ENCODE peak calls at places on chromosome 3, in ten cellular contexts. C is IMR-90, P is AG10803, S is fibroblast of the aortic adventitia, L is coronary artery, G is endodermal cell, U is psoas muscle, H is GM12865, J is mucosa of descending colon, D is tibial nerve. W is an unnamed sample.

GRCh38 chr3:113552851-113553250 is 20.5 kb downstream of the SIDT1 start:
- DNase-seq in C (no peak), P (no peak), S (no peak), L (no peak), G (no peak), U (no peak), H (peak), J (no peak), D (no peak), W (no peak)

GRCh38 chr3:143716731-143717130 is 131.5 kb downstream of the SLC9A9 start:
- DNase-seq in C (no peak), P (no peak), S (no peak), L (no peak), G (no peak), U (no peak), H (no peak), J (no peak), D (no peak), W (no peak)

GRCh38 chr3:29605845-29606244 is 325.0 kb downstream of the RBMS3 start:
- DNase-seq in C (peak), P (peak), S (peak), L (no peak), G (no peak), U (no peak), H (no peak), J (no peak), D (no peak), W (peak)

GRCh38 chr3:20078194-20078709 is 38.0 kb downstream of the KAT2B start:
- DNase-seq in C (no peak), P (no peak), S (no peak), L (no peak), G (no peak), U (no peak), H (no peak), J (no peak), D (no peak), W (no peak)

GRCh38 chr3:48194446-48195071 is 6.3 kb upstream of the CDC25A start:
- DNase-seq in C (peak), P (peak), S (peak), L (no peak), G (peak), U (no peak), H (peak), J (no peak), D (peak), W (peak)

GRCh38 chr3:177817746-177818145 is 620.5 kb upstream of the TBL1XR1 start:
- DNase-seq in C (no peak), P (no peak), S (no peak), L (no peak), G (no peak), U (no peak), H (no peak), J (no peak), D (no peak), W (no peak)

GRCh38 chr3:179266701-179267211 is 15.8 kb upstream of the KCNMB3 start:
- DNase-seq in C (no peak), P (no peak), S (no peak), L (no peak), G (no peak), U (no peak), H (peak), J (no peak), D (no peak), W (no peak)

GRCh38 chr3:143786229-143787199 is 61.8 kb downstream of the SLC9A9 start:
- DNase-seq in C (peak), P (peak), S (peak), L (no peak), G (no peak), U (peak), H (no peak), J (no peak), D (peak), W (peak)

GRCh38 chr3:8421267-8421666 is 80.4 kb upstream of the LMCD1 start:
- DNase-seq in C (no peak), P (no peak), S (no peak), L (no peak), G (no peak), U (no peak), H (no peak), J (no peak), D (no peak), W (no peak)

GRCh38 chr3:80696280-80696679 is 928.5 kb upstream of the ROBO1 start:
- DNase-seq in C (no peak), P (no peak), S (no peak), L (no peak), G (no peak), U (no peak), H (no peak), J (no peak), D (no peak), W (no peak)

GRCh38 chr3:190340071-190340470 is 17.8 kb upstream of the CLDN1 start:
- DNase-seq in C (peak), P (no peak), S (no peak), L (no peak), G (no peak), U (no peak), H (no peak), J (no peak), D (no peak), W (no peak)

GRCh38 chr3:190644766-190645165 is 130.9 kb downstream of the IL1RAP start:
- DNase-seq in C (peak), P (peak), S (peak), L (no peak), G (no peak), U (no peak), H (no peak), J (no peak), D (no peak), W (peak)

GRCh38 chr3:171255236-171255806 is 204.9 kb downstream of the TNIK start:
- DNase-seq in C (no peak), P (no peak), S (no peak), L (no peak), G (no peak), U (no peak), H (peak), J (no peak), D (no peak), W (no peak)

GRCh38 chr3:151881137-151881536 is 7.7 kb downstream of the SUCNR1 start:
- DNase-seq in C (no peak), P (no peak), S (no peak), L (no peak), G (no peak), U (no peak), H (no peak), J (no peak), D (no peak), W (no peak)

GRCh38 chr3:134320749-134321148 is 53.5 kb downstream of the AMOTL2 start:
- DNase-seq in C (no peak), P (no peak), S (peak), L (no peak), G (no peak), U (peak), H (no peak), J (no peak), D (no peak), W (peak)

GRCh38 chr3:148648685-148649352 is 48.9 kb upstream of the AGTR1 start:
- DNase-seq in C (peak), P (peak), S (peak), L (no peak), G (no peak), U (no peak), H (no peak), J (no peak), D (no peak), W (peak)

GRCh38 chr3:71876706-71877105 is 91.8 kb upstream of the PROK2 start:
- DNase-seq in C (no peak), P (no peak), S (no peak), L (no peak), G (no peak), U (no peak), H (no peak), J (no peak), D (no peak), W (no peak)

GRCh38 chr3:24137958-24138875 is 193.1 kb downstream of the NR1D2 start:
- DNase-seq in C (no peak), P (no peak), S (no peak), L (no peak), G (no peak), U (no peak), H (peak), J (no peak), D (no peak), W (no peak)

GRCh38 chr3:188590556-188590955 is 436.6 kb downstream of the LPP start:
- DNase-seq in C (no peak), P (no peak), S (no peak), L (no peak), G (no peak), U (no peak), H (no peak), J (no peak), D (no peak), W (no peak)

GRCh38 chr3:100105536-100105935 is 8.8 kb downstream of the FILIP1L start:
- DNase-seq in C (peak), P (peak), S (no peak), L (no peak), G (no peak), U (no peak), H (peak), J (no peak), D (no peak), W (peak)

GRCh38 chr3:9649791-9650521 is 651 bp downstream of the MTMR14 start:
- DNase-seq in C (no peak), P (no peak), S (no peak), L (no peak), G (no peak), U (no peak), H (peak), J (no peak), D (no peak), W (no peak)

GRCh38 chr3:150183619-150184425 is 213.1 kb upstream of the PFN2 start:
- DNase-seq in C (peak), P (peak), S (peak), L (no peak), G (peak), U (peak), H (peak), J (peak), D (peak), W (peak)

GRCh38 chr3:129618901-129619671 is 12.6 kb upstream of the PLXND1 start:
- DNase-seq in C (no peak), P (no peak), S (no peak), L (no peak), G (no peak), U (peak), H (no peak), J (peak), D (no peak), W (no peak)

GRCh38 chr3:108548886-108549285 is 38.5 kb upstream of the MYH15 start:
- DNase-seq in C (no peak), P (no peak), S (no peak), L (no peak), G (no peak), U (no peak), H (no peak), J (no peak), D (no peak), W (no peak)

GRCh38 chr3:127630811-127631714 is 2.1 kb downstream of the PODXL2 start:
- DNase-seq in C (no peak), P (no peak), S (no peak), L (no peak), G (no peak), U (no peak), H (no peak), J (no peak), D (no peak), W (no peak)

GRCh38 chr3:17967953-17968352 is 225.5 kb upstream of the TBC1D5 start:
- DNase-seq in C (no peak), P (no peak), S (no peak), L (no peak), G (no peak), U (no peak), H (no peak), J (no peak), D (no peak), W (no peak)

GRCh38 chr3:19901337-19901736 is 32.7 kb downstream of the EFHB start:
- DNase-seq in C (no peak), P (no peak), S (peak), L (no peak), G (no peak), U (no peak), H (no peak), J (no peak), D (no peak), W (no peak)

GRCh38 chr3:16300881-16301359 is 35.9 kb downstream of the OXNAD1 start:
- DNase-seq in C (no peak), P (no peak), S (no peak), L (no peak), G (no peak), U (no peak), H (peak), J (no peak), D (no peak), W (no peak)

GRCh38 chr3:118817748-118818165 is 216.9 kb downstream of the IGSF11 start:
- DNase-seq in C (peak), P (peak), S (peak), L (no peak), G (peak), U (no peak), H (peak), J (no peak), D (peak), W (peak)

GRCh38 chr3:126130081-126130855 is 46.3 kb upstream of the SLC41A3 start:
- DNase-seq in C (no peak), P (no peak), S (no peak), L (peak), G (peak), U (peak), H (no peak), J (peak), D (no peak), W (no peak)

GRCh38 chr3:133167340-133168024 is 129.3 kb downstream of the TMEM108 start:
- DNase-seq in C (no peak), P (no peak), S (no peak), L (no peak), G (no peak), U (peak), H (no peak), J (peak), D (no peak), W (no peak)

GRCh38 chr3:133162906-133163305 is 124.7 kb downstream of the TMEM108 start:
- DNase-seq in C (no peak), P (no peak), S (no peak), L (no peak), G (no peak), U (no peak), H (no peak), J (no peak), D (no peak), W (no peak)

GRCh38 chr3:133169669-133170068 is 131.5 kb downstream of the TMEM108 start:
- DNase-seq in C (no peak), P (no peak), S (no peak), L (no peak), G (no peak), U (no peak), H (no peak), J (no peak), D (no peak), W (no peak)

DNA sequence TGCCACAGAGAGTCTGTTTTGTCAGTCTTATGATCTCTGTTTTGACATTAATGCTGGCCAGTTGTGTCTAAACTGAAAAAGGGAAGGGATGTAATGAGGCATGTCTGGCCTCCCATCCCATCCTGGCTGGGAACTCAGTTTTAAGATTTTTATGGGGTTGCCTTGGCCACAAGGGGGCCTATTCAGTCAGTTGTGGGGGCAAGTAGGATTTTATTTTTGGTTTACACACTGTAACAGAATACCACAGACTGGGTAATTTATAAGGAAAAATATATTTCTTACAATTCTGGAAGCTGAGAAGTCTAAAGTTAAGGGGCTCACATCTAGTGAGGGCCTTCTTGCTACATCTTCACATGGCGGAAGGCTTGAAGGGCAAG is 129.8 kb downstream of the TMEM108 start:
- DNase-seq in C (no peak), P (no peak), S (no peak), L (no peak), G (no peak), U (no peak), H (no peak), J (no peak), D (no peak), W (no peak)
- TF ChIP-seq CTCF in C (no peak), P (no peak), S (no peak), L (no peak), G (peak), U (no peak), H (peak), J (no peak), D (no peak), W (no peak)

GRCh38 chr3:45597581-45597980 is 3.0 kb downstream of the LIMD1 start:
- DNase-seq in C (no peak), P (no peak), S (no peak), L (no peak), G (no peak), U (no peak), H (no peak), J (no peak), D (no peak), W (no peak)
- H3K4me3 ChIP-seq in C (peak), P (peak), S (peak), L (peak), G (peak), U (peak), H (peak), J (no peak), D (peak), W (peak)

GRCh38 chr3:185420762-185421161 is 57.8 kb downstream of the MAP3K13 start:
- DNase-seq in C (no peak), P (peak), S (peak), L (no peak), G (no peak), U (no peak), H (peak), J (peak), D (peak), W (peak)

GRCh38 chr3:185424435-185424834 is 61.5 kb downstream of the MAP3K13 start:
- DNase-seq in C (no peak), P (no peak), S (no peak), L (no peak), G (no peak), U (no peak), H (no peak), J (no peak), D (no peak), W (no peak)

GRCh38 chr3:185422677-185423076 is 59.7 kb downstream of the MAP3K13 start:
- DNase-seq in C (no peak), P (no peak), S (no peak), L (no peak), G (no peak), U (no peak), H (no peak), J (no peak), D (no peak), W (no peak)

GRCh38 chr3:185423178-185423577 is 60.2 kb downstream of the MAP3K13 start:
- DNase-seq in C (peak), P (peak), S (peak), L (no peak), G (no peak), U (no peak), H (peak), J (no peak), D (no peak), W (no peak)

GRCh38 chr3:185421577-185422232 is 58.8 kb downstream of the MAP3K13 start:
- DNase-seq in C (no peak), P (no peak), S (no peak), L (no peak), G (no peak), U (no peak), H (peak), J (no peak), D (no peak), W (no peak)
- TF ChIP-seq CTCF in C (no peak), P (no peak), S (no peak), L (no peak), G (no peak), U (no peak), H (no peak), J (no peak), D (no peak), W (no peak)

GRCh38 chr3:172516318-172517214 is 6.7 kb downstream of the TNFSF10 start:
- DNase-seq in C (peak), P (peak), S (peak), L (peak), G (no peak), U (no peak), H (peak), J (no peak), D (peak), W (peak)

GRCh38 chr3:172519740-172520139 is 3.5 kb downstream of the TNFSF10 start:
- DNase-seq in C (no peak), P (no peak), S (no peak), L (no peak), G (no peak), U (no peak), H (no peak), J (peak), D (no peak), W (no peak)

GRCh38 chr3:172517859-172518466 is 5.3 kb downstream of the TNFSF10 start:
- DNase-seq in C (no peak), P (peak), S (no peak), L (no peak), G (no peak), U (no peak), H (no peak), J (no peak), D (no peak), W (no peak)

GRCh38 chr3:172520332-172520831 is 2.8 kb downstream of the TNFSF10 start:
- DNase-seq in C (peak), P (peak), S (peak), L (no peak), G (no peak), U (no peak), H (peak), J (no peak), D (no peak), W (peak)

DNA sequence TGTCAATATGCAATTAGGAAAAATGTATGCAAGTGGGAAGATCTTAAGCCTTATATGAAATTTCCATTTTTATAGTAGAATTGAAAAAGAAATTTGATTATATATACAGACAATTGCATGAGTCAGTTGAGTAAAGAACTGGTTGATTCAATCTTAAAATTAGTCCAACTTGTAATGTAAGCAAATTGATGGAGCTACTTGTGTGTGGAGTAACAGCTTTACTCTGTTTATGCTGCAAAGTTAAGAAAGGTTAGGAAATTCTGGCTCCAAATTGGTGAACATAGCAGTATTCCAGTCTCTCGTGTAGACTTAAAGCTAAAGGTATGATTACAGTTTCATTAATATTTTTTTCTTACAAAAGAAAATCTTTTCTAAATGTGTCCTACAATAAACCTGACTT is 4.0 kb downstream of the TNFSF10 start:
- DNase-seq in C (peak), P (no peak), S (no peak), L (no peak), G (no peak), U (no peak), H (no peak), J (no peak), D (no peak), W (no peak)
- H3K4me3 ChIP-seq in C (no peak), P (no peak), S (no peak), L (no peak), G (no peak), U (peak), H (no peak), J (no peak), D (no peak), W (no peak)

W was measured in astrocyte of the spinal cord.